ENCODE peak calls at places on chromosomes 12 and 14, in nine cellular contexts. X, Q, K, G, W, L, U, B and C are unnamed samples.

GRCh38 chr14:91891721-91892220 is 24.4 kb upstream of the TC2N start:
- DNase-seq in W (no peak), G (no peak), L (no peak), B (no peak), Q (no peak), X (no peak), U (no peak), K (no peak), C (no peak)

GRCh38 chr14:73295198-73295796 is 58.0 kb downstream of the PAPLN start:
- DNase-seq in X (no peak), U (peak; percentile 58), W (peak; percentile 27), L (peak; percentile 19), G (no peak), Q (no peak), K (no peak), B (no peak), C (no peak)

GRCh38 chr12:62621239-62621638 is 154.6 kb downstream of the MON2 start:
- DNase-seq in X (no peak), G (no peak), B (no peak), W (no peak), L (no peak), U (no peak), Q (no peak), K (no peak), C (no peak)

GRCh38 chr12:68910128-68910527 is 22.8 kb downstream of the CPM start:
- DNase-seq in Q (no peak), B (no peak), W (no peak), X (no peak), K (no peak), G (no peak), L (no peak), U (no peak), C (no peak)

GRCh38 chr14:91009501-91010152 is 50.8 kb downstream of the RPS6KA5 start:
- DNase-seq in X (no peak), B (no peak), U (no peak), Q (no peak), W (no peak), G (no peak), K (no peak), L (no peak), C (no peak)

GRCh38 chr12:12480074-12480473 is 82.6 kb downstream of the DUSP16 start:
- DNase-seq in X (no peak), G (no peak), B (no peak), U (no peak), Q (no peak), W (no peak), L (no peak), K (no peak), C (no peak)

GRCh38 chr12:69046372-69046771 is 113.4 kb upstream of the CPM start:
- DNase-seq in U (no peak), K (no peak), Q (no peak), X (no peak), L (no peak), W (peak; percentile 84), G (no peak), B (no peak), C (no peak)

GRCh38 chr14:26702721-26703250 is 105.0 kb upstream of the NOVA1 start:
- DNase-seq in X (no peak), L (no peak), K (no peak), B (no peak), U (no peak), W (no peak), Q (no peak), G (no peak), C (no peak)

GRCh38 chr14:75886661-75887348 is 95.0 kb downstream of the TGFB3 start:
- DNase-seq in K (no peak), L (no peak), B (no peak), X (no peak), G (no peak), W (no peak), U (no peak), Q (no peak), C (no peak)

GRCh38 chr12:59733200-59733599 is 137.4 kb downstream of the SLC16A7 start:
- DNase-seq in L (no peak), K (no peak), U (no peak), B (no peak), G (no peak), X (no peak), Q (no peak), W (no peak), C (peak; percentile 46)

GRCh38 chr12:11026118-11026517 is 3.7 kb upstream of the TAS2R19 start:
- DNase-seq in L (no peak), U (no peak), W (no peak), Q (no peak), X (no peak), K (no peak), G (no peak), B (no peak), C (no peak)

GRCh38 chr14:101120636-101121398 is 217.3 kb upstream of the RTL1 start:
- DNase-seq in G (peak; percentile 91), U (peak; percentile 27), Q (peak; percentile 68), K (peak; percentile 60), B (peak; percentile 37), W (no peak), L (no peak), X (peak; percentile 26), C (peak; percentile 70)

GRCh38 chr12:63930971-63931370 is 86.5 kb downstream of the SRGAP1 start:
- DNase-seq in G (no peak), B (no peak), L (no peak), Q (no peak), K (no peak), W (no peak), X (no peak), U (no peak), C (no peak)

GRCh38 chr12:13343380-13343779 is 146.9 kb downstream of the EMP1 start:
- DNase-seq in Q (no peak), L (no peak), B (no peak), U (no peak), W (no peak), K (no peak), G (no peak), X (no peak), C (no peak)

GRCh38 chr14:23119362-23120327 is 590 bp upstream of the CEBPE start:
- DNase-seq in W (no peak), L (no peak), Q (peak; percentile 55), X (no peak), B (no peak), G (no peak), U (no peak), K (no peak), C (no peak)
- TF ChIP-seq POLR2AphosphoS5 in W (no peak), L (no peak), Q (no peak), X (no peak), B (no peak), G (no peak), U (no peak), K (no peak), C (no peak)

GRCh38 chr14:21071225-21072041 is 1.3 kb downstream of the ARHGEF40 start:
- DNase-seq in Q (peak; percentile 94), W (peak; percentile 56), G (no peak), X (peak; percentile 73), L (peak; percentile 59), U (peak; percentile 95), K (peak; percentile 88), B (peak; percentile 85), C (peak; percentile 91)
- TF ChIP-seq EP300 in Q (no peak), W (no peak), G (no peak), X (no peak), L (no peak), U (peak; percentile 25), K (no peak), B (no peak), C (no peak)

DNA sequence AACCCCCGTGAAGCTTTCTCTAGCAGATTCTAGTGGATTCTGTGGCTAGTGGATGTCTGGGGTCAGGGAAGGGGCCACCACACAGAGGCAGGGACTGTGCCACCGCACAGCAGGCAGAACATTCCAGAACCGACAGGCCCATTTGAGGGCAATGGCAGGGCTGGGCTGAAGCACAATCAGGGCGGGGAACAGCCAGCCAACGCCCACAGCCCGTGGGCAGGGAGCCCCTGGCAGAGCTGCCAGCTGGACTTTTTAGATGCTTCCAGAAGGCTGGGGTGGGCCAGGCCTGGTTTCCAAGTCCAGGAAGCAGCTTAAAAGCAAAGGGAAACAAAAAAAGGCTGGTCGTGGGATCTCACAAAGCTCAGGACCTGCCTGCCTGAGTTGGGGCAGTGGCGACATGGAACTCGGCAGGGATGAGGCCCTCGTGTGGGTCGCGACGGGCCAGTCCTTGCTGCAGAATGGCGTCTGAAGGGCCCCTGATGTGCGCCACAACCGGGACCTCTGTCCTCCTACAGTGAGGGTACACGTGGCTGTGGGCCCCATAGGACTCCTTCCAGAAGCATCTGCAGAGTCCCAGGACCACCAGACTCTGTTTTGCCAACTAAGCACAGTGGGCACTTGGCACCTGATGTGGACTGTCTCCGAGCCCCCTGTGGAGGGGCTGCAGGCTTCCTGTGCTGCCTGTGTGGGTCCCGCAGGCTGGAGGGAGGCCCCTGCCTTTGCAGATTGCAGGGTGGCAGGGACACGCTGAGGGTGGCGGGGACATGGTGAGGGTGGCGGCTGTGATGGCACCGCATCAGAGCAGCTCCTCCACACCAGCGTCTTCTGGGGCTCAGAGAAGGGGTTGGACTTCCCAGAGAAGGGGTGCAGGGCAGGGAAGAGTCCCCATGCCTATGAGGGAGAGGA is 7.8 kb downstream of the ZFYVE21 start:
- DNase-seq in Q (no peak), W (no peak), K (no peak), G (no peak), X (no peak), B (peak; percentile 33), U (no peak), L (no peak), C (no peak)
- TF ChIP-seq POLR2AphosphoS5 in Q (peak; percentile 11), W (no peak), K (no peak), G (peak; percentile 34), X (peak; percentile 12), B (no peak), U (no peak), L (no peak), C (no peak)

GRCh38 chr14:69658664-69659261 is 47.4 kb downstream of the SUSD6 start:
- DNase-seq in K (no peak), X (no peak), U (no peak), G (no peak), L (peak; percentile 57), Q (no peak), B (no peak), W (peak; percentile 64), C (no peak)

GRCh38 chr14:69661194-69661537 is 49.8 kb downstream of the SUSD6 start:
- DNase-seq in Q (no peak), K (no peak), G (no peak), U (no peak), L (no peak), W (no peak), X (no peak), B (no peak), C (no peak)

GRCh38 chr14:69660344-69661193 is 49.2 kb downstream of the SUSD6 start:
- DNase-seq in U (no peak), L (no peak), W (no peak), K (no peak), Q (no peak), G (no peak), X (no peak), B (no peak), C (no peak)

GRCh38 chr14:69654109-69654508 is 42.7 kb downstream of the SUSD6 start:
- DNase-seq in X (no peak), K (no peak), L (no peak), G (no peak), B (peak; percentile 54), Q (no peak), W (no peak), U (no peak), C (no peak)

DNA sequence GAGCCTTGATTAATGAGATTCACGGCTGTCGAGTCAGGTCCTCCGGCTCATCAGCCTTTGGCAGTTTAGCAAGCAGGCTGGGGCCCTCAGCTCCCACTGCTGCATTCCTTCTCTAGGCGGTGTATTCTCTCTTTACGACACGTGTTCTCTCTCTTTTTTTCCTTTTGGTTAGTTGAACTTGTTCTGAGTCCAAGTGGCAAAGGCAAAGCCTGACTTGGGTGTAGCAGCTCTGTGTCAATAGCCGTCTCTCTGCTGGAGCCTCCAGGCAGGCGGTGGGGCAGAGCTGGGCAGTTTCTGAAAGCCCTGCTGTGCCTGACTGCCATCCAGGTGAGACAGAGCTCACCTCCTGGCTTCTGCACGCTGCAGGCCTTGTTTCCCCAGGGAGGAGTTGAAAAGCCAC is 46.6 kb downstream of the SUSD6 start:
- DNase-seq in G (no peak), Q (no peak), B (peak; percentile 72), L (no peak), W (peak; percentile 63), U (no peak), K (peak; percentile 69), X (peak; percentile 84), C (peak; percentile 82)
- TF ChIP-seq EP300 in G (no peak), Q (no peak), B (no peak), L (no peak), W (no peak), U (no peak), K (no peak), X (no peak), C (no peak)